ENCODE peak calls at places on chromosomes 13 and 19, in five cellular contexts. R, J, C, S and N are unnamed samples.

GRCh38 chr19:5567360-5567970 is at the start of gene TINCR:
- DNase-seq in R (no peak), J (peak), C (no peak), S (no peak), N (no peak)

GRCh38 chr19:18960370-18960769 is 19.4 kb upstream of the HOMER3 start:
- DNase-seq in R (no peak), J (no peak), C (no peak), S (no peak), N (no peak)

GRCh38 chr19:2483484-2484151 is 7.7 kb downstream of the GADD45B start:
- DNase-seq in R (no peak), J (no peak), C (no peak), S (no peak), N (no peak)

GRCh38 chr13:51328488-51328887 is 11.0 kb upstream of the SERPINE3 start:
- DNase-seq in R (no peak), J (no peak), C (no peak), S (peak), N (no peak)

GRCh38 chr13:64928704-64929499 is 2301.2 kb downstream of the PCDH9 start:
- DNase-seq in R (no peak), J (no peak), C (no peak), S (no peak), N (no peak)

GRCh38 chr19:45087531-45087930 is 5.4 kb upstream of the PPP1R37 start:
- DNase-seq in R (peak), J (no peak), C (peak), S (no peak), N (no peak)

GRCh38 chr19:14804755-14805154 is 26.4 kb upstream of the ADGRE2 start:
- DNase-seq in R (no peak), J (no peak), C (no peak), S (no peak), N (no peak)

GRCh38 chr13:33110713-33111413 is 94.6 kb downstream of the KL start:
- DNase-seq in R (peak), J (no peak), C (no peak), S (peak), N (peak)

GRCh38 chr19:44677019-44677809 is 5.9 kb downstream of the CEACAM19 start:
- DNase-seq in R (no peak), J (no peak), C (no peak), S (no peak), N (no peak)

GRCh38 chr13:112891477-112892401 is 77.3 kb upstream of the MCF2L start:
- DNase-seq in R (no peak), J (no peak), C (no peak), S (no peak), N (peak)

GRCh38 chr19:32876919-32877285 is 7.3 kb upstream of the SLC7A9 start:
- DNase-seq in R (no peak), J (no peak), C (no peak), S (no peak), N (no peak)

GRCh38 chr19:20357921-20358320 is 190.9 kb downstream of the ZNF486 start:
- DNase-seq in R (no peak), J (no peak), C (no peak), S (no peak), N (no peak)